ENCODE peak calls at places on chromosomes 3 and 15, in five cellular contexts. One of them, this sample, is unnamed.
A peak's percentile ranks its signal among the peaks of the same experiment; 100 is the strongest.

GRCh38 chr3:123679712-123680386 is 95.0 kb upstream of the HACD2 start:
- DNase-seq in stomach: no peak
- DNase-seq in breast epithelium: no peak
- DNase-seq in IMR-90: no peak
- DNase-seq in A549: no peak
- DNase-seq in this sample: peak; percentile 63

GRCh38 chr3:85254738-85255137 is 295.9 kb downstream of the CADM2 start:
- DNase-seq in stomach: no peak
- DNase-seq in breast epithelium: no peak
- DNase-seq in A549: no peak
- DNase-seq in IMR-90: peak; percentile 60
- DNase-seq in this sample: no peak

GRCh38 chr15:45113380-45113990 is 487 bp downstream of the DUOX2 start:
- DNase-seq in breast epithelium: no peak
- DNase-seq in IMR-90: no peak
- DNase-seq in A549: no peak
- DNase-seq in stomach: no peak
- DNase-seq in this sample: no peak

GRCh38 chr15:78070049-78070698 is 7.3 kb downstream of the TBC1D2B start:
- DNase-seq in A549: no peak
- DNase-seq in stomach: no peak
- DNase-seq in breast epithelium: no peak
- DNase-seq in IMR-90: no peak
- DNase-seq in this sample: no peak

GRCh38 chr3:56894912-56895431 is 93.2 kb upstream of the ARHGEF3 start:
- DNase-seq in A549: no peak
- DNase-seq in IMR-90: peak; percentile 55
- DNase-seq in stomach: no peak
- DNase-seq in breast epithelium: no peak
- DNase-seq in this sample: peak; percentile 26

GRCh38 chr3:178538065-178538464 is 1.8 kb downstream of the KCNMB2 start:
- DNase-seq in stomach: no peak
- DNase-seq in IMR-90: no peak
- DNase-seq in breast epithelium: no peak
- DNase-seq in A549: no peak
- DNase-seq in this sample: no peak

GRCh38 chr15:90291679-90292356 is 26.3 kb downstream of the NGRN start:
- DNase-seq in A549: peak; percentile 62
- DNase-seq in breast epithelium: no peak
- DNase-seq in stomach: peak; percentile 58
- DNase-seq in IMR-90: no peak
- DNase-seq in this sample: no peak

GRCh38 chr3:125057186-125057850 is 1.5 kb upstream of the HEG1 start:
- DNase-seq in IMR-90: peak; percentile 93
- DNase-seq in A549: no peak
- DNase-seq in breast epithelium: no peak
- DNase-seq in stomach: no peak
- DNase-seq in this sample: peak; percentile 50

GRCh38 chr3:121651684-121652083 is 9.0 kb downstream of the HCLS1 start:
- DNase-seq in breast epithelium: no peak
- DNase-seq in IMR-90: no peak
- DNase-seq in A549: no peak
- DNase-seq in stomach: no peak
- DNase-seq in this sample: no peak

GRCh38 chr3:45988804-45989203 is 6.8 kb downstream of the FYCO1 start:
- DNase-seq in breast epithelium: no peak
- DNase-seq in stomach: no peak
- DNase-seq in IMR-90: peak; percentile 91
- DNase-seq in A549: no peak
- DNase-seq in this sample: no peak

GRCh38 chr3:126266291-126266840 is 86.0 kb upstream of the ALDH1L1 start:
- DNase-seq in stomach: peak; percentile 87
- DNase-seq in A549: no peak
- DNase-seq in breast epithelium: peak; percentile 66
- DNase-seq in IMR-90: peak; percentile 10
- DNase-seq in this sample: peak; percentile 66

GRCh38 chr15:69861331-69862171 is 236.2 kb downstream of the TLE3 start:
- DNase-seq in stomach: no peak
- DNase-seq in breast epithelium: no peak
- DNase-seq in IMR-90: peak; percentile 62
- DNase-seq in A549: no peak
- DNase-seq in this sample: no peak

GRCh38 chr15:34301058-34301457 is 36.5 kb downstream of the SLC12A6 start:
- DNase-seq in stomach: no peak
- DNase-seq in IMR-90: no peak
- DNase-seq in breast epithelium: no peak
- DNase-seq in A549: no peak
- DNase-seq in this sample: no peak

GRCh38 chr3:119945286-119945685 is 149.0 kb downstream of the GSK3B start:
- DNase-seq in stomach: no peak
- DNase-seq in A549: no peak
- DNase-seq in breast epithelium: no peak
- DNase-seq in IMR-90: no peak
- DNase-seq in this sample: no peak

GRCh38 chr15:98906712-98907083 is 100.9 kb downstream of the PGPEP1L start:
- DNase-seq in A549: no peak
- DNase-seq in breast epithelium: no peak
- DNase-seq in IMR-90: peak; percentile 58
- DNase-seq in stomach: peak; percentile 63
- DNase-seq in this sample: peak; percentile 22

GRCh38 chr3:150149651-150150051 is 179.0 kb upstream of the PFN2 start:
- DNase-seq in A549: no peak
- DNase-seq in breast epithelium: no peak
- DNase-seq in IMR-90: peak; percentile 93
- DNase-seq in stomach: no peak
- DNase-seq in this sample: no peak

GRCh38 chr15:63145426-63145825 is 11.9 kb downstream of the RPS27L start:
- DNase-seq in breast epithelium: no peak
- DNase-seq in stomach: no peak
- DNase-seq in IMR-90: no peak
- DNase-seq in A549: no peak
- DNase-seq in this sample: no peak

GRCh38 chr3:5798809-5799208 is 611.3 kb downstream of the EDEM1 start:
- DNase-seq in stomach: no peak
- DNase-seq in A549: no peak
- DNase-seq in IMR-90: no peak
- DNase-seq in breast epithelium: no peak
- DNase-seq in this sample: no peak

GRCh38 chr3:9915252-9916141 is 1.4 kb upstream of the IL17RC start:
- DNase-seq in breast epithelium: peak; percentile 53
- DNase-seq in IMR-90: peak; percentile 52
- DNase-seq in stomach: peak; percentile 76
- DNase-seq in A549: no peak
- DNase-seq in this sample: peak; percentile 78

GRCh38 chr3:159187706-159188105 is 385.9 kb downstream of the MFSD1 start:
- DNase-seq in stomach: no peak
- DNase-seq in IMR-90: no peak
- DNase-seq in A549: no peak
- DNase-seq in breast epithelium: no peak
- DNase-seq in this sample: no peak

GRCh38 chr15:78055923-78056713 is 21.4 kb downstream of the TBC1D2B start:
- DNase-seq in A549: no peak
- DNase-seq in stomach: no peak
- DNase-seq in IMR-90: no peak
- DNase-seq in breast epithelium: no peak
- DNase-seq in this sample: no peak

GRCh38 chr3:133606342-133606741 is 32.9 kb downstream of the CDV3 start:
- DNase-seq in stomach: no peak
- DNase-seq in IMR-90: no peak
- DNase-seq in A549: no peak
- DNase-seq in breast epithelium: no peak
- DNase-seq in this sample: no peak

DNA sequence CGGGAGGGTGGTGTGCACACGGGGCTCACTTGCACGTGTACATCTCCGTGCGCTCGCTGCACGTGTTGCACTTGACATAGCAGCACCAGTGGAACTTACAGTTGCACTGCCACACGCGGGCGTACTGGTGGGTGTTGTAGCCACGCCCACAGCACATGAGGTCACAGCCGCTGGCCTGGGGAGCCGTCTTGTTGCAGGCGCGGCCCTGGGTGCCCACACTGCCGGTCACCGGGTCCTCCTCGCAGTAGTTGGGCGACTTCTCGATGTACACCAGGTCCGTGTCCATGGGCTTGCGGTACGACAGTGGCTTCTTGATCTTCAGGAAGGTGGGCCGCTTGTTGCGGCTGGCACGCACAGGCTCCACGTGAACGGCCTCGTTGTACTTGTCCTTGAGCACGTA is 61.0 kb downstream of the WNT7A start:
- DNase-seq in A549: no peak
- DNase-seq in breast epithelium: no peak
- DNase-seq in IMR-90: no peak
- DNase-seq in stomach: no peak
- DNase-seq in this sample: no peak
- H3K9me3 ChIP-seq in A549: peaks cover 37% of the 10 kb centered on the region
- H3K9me3 ChIP-seq in breast epithelium: peaks cover 35% of the 10 kb centered on the region
- H3K9me3 ChIP-seq in IMR-90: peaks cover 42% of the 10 kb centered on the region
- H3K9me3 ChIP-seq in stomach: peaks cover 46% of the 10 kb centered on the region
- H3K9me3 ChIP-seq in this sample: no peaks in the 10 kb centered on the region

DNA sequence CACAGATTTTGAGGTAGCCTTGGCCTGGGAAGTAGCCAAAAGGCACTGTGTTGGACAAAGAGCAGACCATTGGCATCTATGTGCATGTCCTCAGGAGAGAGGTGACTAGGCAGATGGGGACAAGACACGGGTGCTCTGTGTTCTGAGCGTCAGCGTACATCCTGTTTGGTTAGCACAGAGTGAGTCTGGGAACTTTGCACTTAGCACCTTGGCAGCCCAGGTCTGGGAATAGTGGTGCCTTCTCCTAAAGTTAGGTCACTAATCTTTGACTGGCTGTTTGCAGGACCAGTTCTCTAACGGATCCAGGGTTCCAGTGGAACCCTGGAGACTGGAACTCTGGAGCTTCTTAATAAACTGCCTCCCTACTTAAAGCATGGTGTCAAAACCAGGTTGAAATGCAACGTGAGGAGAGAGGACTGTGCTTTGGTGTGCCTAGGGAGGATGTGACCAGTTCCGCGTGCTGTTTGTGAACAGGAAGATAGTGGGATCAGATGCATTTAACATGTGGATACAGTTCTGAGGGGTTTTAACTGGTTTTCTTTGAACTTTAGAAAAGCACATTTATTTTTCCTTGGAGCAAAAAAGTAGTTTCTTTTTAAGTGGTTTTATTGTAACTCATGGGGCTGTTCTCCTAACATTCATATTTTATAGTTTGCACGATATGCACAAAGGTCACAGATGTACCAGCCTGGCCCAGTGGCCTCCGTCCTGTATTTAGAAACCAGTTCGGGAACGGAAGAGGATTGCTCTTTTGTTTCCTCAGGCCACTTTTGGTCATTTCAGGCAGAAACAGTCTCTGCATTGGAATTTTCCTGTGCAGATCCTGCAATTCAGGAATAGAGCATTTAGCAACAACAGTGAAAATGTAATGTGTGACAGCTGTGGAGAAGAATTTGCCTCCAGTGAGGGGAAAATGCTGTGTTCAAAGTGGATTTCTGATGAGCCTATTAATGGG is 48.8 kb downstream of the ABHD2 start:
- DNase-seq in stomach: no peak
- DNase-seq in A549: no peak
- DNase-seq in breast epithelium: no peak
- DNase-seq in IMR-90: peak; percentile 33
- DNase-seq in this sample: no peak
- TF ChIP-seq POLR2A in stomach: no peak
- TF ChIP-seq POLR2A in A549: no peak
- TF ChIP-seq POLR2A in breast epithelium: no peak
- TF ChIP-seq POLR2A in IMR-90: no peak
- TF ChIP-seq POLR2A in this sample: no peak

DNA sequence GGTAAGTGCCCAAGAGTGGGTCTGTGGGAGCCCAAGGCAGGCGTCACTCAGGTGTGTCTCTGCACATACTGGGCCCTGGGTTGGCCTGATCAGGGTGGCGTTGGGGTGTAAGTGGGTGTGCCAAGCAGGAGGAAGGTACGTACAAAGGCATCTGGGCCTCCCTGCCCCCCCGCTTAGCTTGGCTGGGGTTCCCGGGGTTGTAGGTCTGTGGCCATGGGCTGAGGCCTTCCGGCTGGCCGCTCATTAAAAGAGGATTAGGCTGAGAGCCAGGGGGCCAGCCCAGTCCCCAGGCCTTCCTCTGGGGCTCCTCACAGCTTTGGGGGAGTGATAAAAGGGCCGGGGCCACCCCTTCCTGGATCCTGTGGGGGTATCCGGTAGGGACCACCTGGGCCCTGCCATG is 13.3 kb downstream of the SEMA3F start:
- DNase-seq in A549: no peak
- DNase-seq in IMR-90: no peak
- DNase-seq in breast epithelium: no peak
- DNase-seq in stomach: peak; percentile 61
- DNase-seq in this sample: no peak
- H3K27ac ChIP-seq in A549: no peak overlapping the region
- H3K27ac ChIP-seq in IMR-90: no peak overlapping the region
- H3K27ac ChIP-seq in breast epithelium: peak overlapping the region; percentile 13
- H3K27ac ChIP-seq in stomach: peak overlapping the region; percentile 78
- H3K27ac ChIP-seq in this sample: peak overlapping the region; percentile 84

DNA sequence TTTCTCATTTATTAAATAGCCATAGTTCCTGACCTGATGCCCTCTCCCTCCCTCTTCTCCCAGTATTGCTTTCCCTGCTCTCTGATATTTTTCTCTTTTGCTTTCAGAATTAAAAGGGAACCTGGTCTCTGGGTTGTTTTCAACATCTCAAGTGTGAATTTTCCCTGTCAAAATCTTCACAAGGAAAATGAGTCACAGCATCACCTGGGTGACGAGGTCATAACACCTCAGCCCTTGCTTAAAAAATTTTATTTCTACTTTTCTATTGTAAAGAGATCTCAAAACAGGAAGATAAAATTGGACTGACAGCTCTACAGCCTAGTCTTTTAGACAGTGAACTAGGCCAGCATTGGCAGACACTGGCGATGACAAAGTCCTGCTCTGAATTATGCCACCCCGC is 40.1 kb downstream of the GAP43 start:
- DNase-seq in stomach: no peak
- DNase-seq in A549: no peak
- DNase-seq in IMR-90: no peak
- DNase-seq in breast epithelium: no peak
- DNase-seq in this sample: no peak
- H3K9me3 ChIP-seq in stomach: no peaks in the 10 kb centered on the region
- H3K9me3 ChIP-seq in A549: no peaks in the 10 kb centered on the region
- H3K9me3 ChIP-seq in IMR-90: no peaks in the 10 kb centered on the region
- H3K9me3 ChIP-seq in breast epithelium: no peaks in the 10 kb centered on the region
- H3K9me3 ChIP-seq in this sample: no peaks in the 10 kb centered on the region

DNA sequence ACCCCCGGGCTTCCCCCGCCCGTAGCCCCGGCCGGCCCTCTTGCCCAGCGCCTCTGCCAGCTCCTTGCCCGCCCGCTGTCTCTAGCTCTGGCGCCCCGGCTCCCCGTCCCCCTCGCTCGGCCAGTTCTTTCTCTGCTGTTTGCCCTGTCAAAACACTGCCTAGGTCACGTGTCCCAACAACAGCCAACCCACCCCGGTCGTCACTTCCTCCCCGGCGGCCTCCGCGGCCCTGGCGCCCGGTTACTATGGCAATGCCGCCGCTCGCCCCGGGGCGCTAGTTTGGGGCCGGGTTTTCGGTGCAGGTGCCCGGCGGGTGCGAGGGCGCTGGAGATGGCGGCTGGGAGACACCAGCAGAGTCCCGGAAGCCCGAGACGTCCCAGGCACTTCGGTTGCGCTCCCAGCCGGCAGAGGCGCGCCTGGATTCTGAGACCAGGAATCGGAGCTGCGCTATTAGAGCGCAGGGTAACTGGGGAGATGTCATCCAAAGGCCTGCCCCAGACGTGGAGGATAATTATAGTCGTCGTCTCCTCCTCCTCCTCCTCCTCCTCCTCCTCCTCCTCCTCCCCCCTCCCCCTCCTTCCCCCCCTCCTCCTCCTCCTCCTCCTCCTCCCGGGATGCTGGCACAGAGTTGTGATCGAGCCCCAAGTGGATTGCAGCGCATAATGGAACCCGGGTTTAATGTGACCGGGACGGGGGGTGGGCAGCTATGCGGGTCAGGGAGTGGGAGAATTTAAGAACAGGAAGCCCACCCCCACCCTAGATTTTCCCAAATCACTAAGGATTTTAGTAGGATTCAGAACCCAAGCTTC is at the start of gene ATOSA:
- DNase-seq in IMR-90: peak; percentile 84
- DNase-seq in stomach: peak; percentile 92
- DNase-seq in A549: peak; percentile 90
- DNase-seq in breast epithelium: peak; percentile 90
- DNase-seq in this sample: peak; percentile 88
- TF ChIP-seq POLR2A in IMR-90: no peak
- TF ChIP-seq POLR2A in stomach: peak; percentile 48
- TF ChIP-seq POLR2A in A549: no peak
- TF ChIP-seq POLR2A in breast epithelium: peak; percentile 62
- TF ChIP-seq POLR2A in this sample: peak; percentile 94